ENCODE peak calls at places on chromosomes 6 and 20, in four cellular contexts. One of them, this sample, is unnamed.
A peak's percentile ranks its signal among the peaks of the same experiment; 100 is the strongest.

GRCh38 chr20:14777571-14777970 is 440.2 kb upstream of the FLRT3 start:
- DNase-seq in fibroblast of the aortic adventitia: no peak
- DNase-seq in heart left ventricle: no peak
- DNase-seq in left colon: no peak
- DNase-seq in this sample: no peak

GRCh38 chr6:46097381-46097780 is 32.4 kb upstream of the ENPP4 start:
- DNase-seq in fibroblast of the aortic adventitia: no peak
- DNase-seq in heart left ventricle: no peak
- DNase-seq in left colon: no peak
- DNase-seq in this sample: no peak

GRCh38 chr20:24160563-24161355 is 172.2 kb upstream of the GGTLC1 start:
- DNase-seq in fibroblast of the aortic adventitia: peak; percentile 86
- DNase-seq in heart left ventricle: peak; percentile 14
- DNase-seq in left colon: no peak
- DNase-seq in this sample: no peak

GRCh38 chr6:73064261-73064660 is 161.0 kb downstream of the KHDC1L start:
- DNase-seq in fibroblast of the aortic adventitia: peak; percentile 48
- DNase-seq in heart left ventricle: no peak
- DNase-seq in left colon: no peak
- DNase-seq in this sample: no peak

GRCh38 chr6:116969211-116969863 is 92.3 kb downstream of the RFX6 start:
- DNase-seq in fibroblast of the aortic adventitia: peak; percentile 64
- DNase-seq in heart left ventricle: peak; percentile 15
- DNase-seq in left colon: no peak
- DNase-seq in this sample: peak; percentile 52

GRCh38 chr20:58048096-58048702 is 180.3 kb downstream of the ANKRD60 start:
- DNase-seq in fibroblast of the aortic adventitia: peak; percentile 44
- DNase-seq in heart left ventricle: no peak
- DNase-seq in left colon: no peak
- DNase-seq in this sample: no peak

GRCh38 chr6:1630771-1631217 is 21.1 kb downstream of the FOXC1 start:
- DNase-seq in fibroblast of the aortic adventitia: peak; percentile 73
- DNase-seq in heart left ventricle: no peak
- DNase-seq in left colon: no peak
- DNase-seq in this sample: no peak

GRCh38 chr6:22072939-22073338 is 223.9 kb downstream of the PRL start:
- DNase-seq in fibroblast of the aortic adventitia: peak; percentile 57
- DNase-seq in heart left ventricle: no peak
- DNase-seq in left colon: no peak
- DNase-seq in this sample: no peak

GRCh38 chr6:36209606-36210005 is 13.1 kb downstream of the BRPF3 start:
- DNase-seq in fibroblast of the aortic adventitia: no peak
- DNase-seq in heart left ventricle: no peak
- DNase-seq in left colon: peak; percentile 65
- DNase-seq in this sample: no peak

GRCh38 chr20:1185781-1186334 is 1.1 kb upstream of the TMEM74B start:
- DNase-seq in fibroblast of the aortic adventitia: peak; percentile 11
- DNase-seq in heart left ventricle: peak; percentile 39
- DNase-seq in left colon: peak; percentile 37
- DNase-seq in this sample: no peak

GRCh38 chr20:846894-847278 is 13.4 kb downstream of the FAM110A start:
- DNase-seq in fibroblast of the aortic adventitia: no peak
- DNase-seq in heart left ventricle: no peak
- DNase-seq in left colon: no peak
- DNase-seq in this sample: peak; percentile 75

GRCh38 chr6:41122373-41122772 is 31.8 kb downstream of the TREML1 start:
- DNase-seq in fibroblast of the aortic adventitia: peak; percentile 4
- DNase-seq in heart left ventricle: no peak
- DNase-seq in left colon: no peak
- DNase-seq in this sample: no peak

GRCh38 chr6:134198093-134198492 is 119.8 kb downstream of the SGK1 start:
- DNase-seq in fibroblast of the aortic adventitia: no peak
- DNase-seq in heart left ventricle: no peak
- DNase-seq in left colon: no peak
- DNase-seq in this sample: no peak

GRCh38 chr6:157808405-157808950 is 14.6 kb upstream of the SNX9 start:
- DNase-seq in fibroblast of the aortic adventitia: no peak
- DNase-seq in heart left ventricle: no peak
- DNase-seq in left colon: no peak
- DNase-seq in this sample: no peak

GRCh38 chr6:23349521-23350147 is 776.4 kb upstream of the NRSN1 start:
- DNase-seq in fibroblast of the aortic adventitia: peak; percentile 57
- DNase-seq in heart left ventricle: no peak
- DNase-seq in left colon: no peak
- DNase-seq in this sample: no peak

GRCh38 chr6:73579851-73580246 is 59.0 kb upstream of the EEF1A1 start:
- DNase-seq in fibroblast of the aortic adventitia: peak; percentile 98
- DNase-seq in heart left ventricle: peak; percentile 48
- DNase-seq in left colon: peak; percentile 33
- DNase-seq in this sample: no peak

GRCh38 chr6:1297746-1298145 is 14.2 kb upstream of the FOXQ1 start:
- DNase-seq in fibroblast of the aortic adventitia: peak; percentile 89
- DNase-seq in heart left ventricle: no peak
- DNase-seq in left colon: no peak
- DNase-seq in this sample: no peak

GRCh38 chr20:63775096-63775978 is 35.8 kb downstream of the SLC2A4RG start:
- DNase-seq in fibroblast of the aortic adventitia: peak; percentile 34
- DNase-seq in heart left ventricle: no peak
- DNase-seq in left colon: no peak
- DNase-seq in this sample: no peak

GRCh38 chr6:139764498-139764986 is 390.1 kb upstream of the CITED2 start:
- DNase-seq in fibroblast of the aortic adventitia: peak; percentile 94
- DNase-seq in heart left ventricle: peak; percentile 40
- DNase-seq in left colon: no peak
- DNase-seq in this sample: no peak

GRCh38 chr20:46913329-46914044 is 18.8 kb downstream of the EYA2 start:
- DNase-seq in fibroblast of the aortic adventitia: no peak
- DNase-seq in heart left ventricle: no peak
- DNase-seq in left colon: no peak
- DNase-seq in this sample: no peak

GRCh38 chr20:3924304-3925112 is 35.3 kb downstream of the PANK2 start:
- DNase-seq in fibroblast of the aortic adventitia: no peak
- DNase-seq in heart left ventricle: peak; percentile 45
- DNase-seq in left colon: no peak
- DNase-seq in this sample: no peak

GRCh38 chr6:4460595-4461475 is 315.4 kb upstream of the CDYL start:
- DNase-seq in fibroblast of the aortic adventitia: peak; percentile 84
- DNase-seq in heart left ventricle: peak; percentile 48
- DNase-seq in left colon: peak; percentile 52
- DNase-seq in this sample: peak; percentile 59

GRCh38 chr6:71537717-71538116 is 249.1 kb downstream of the OGFRL1 start:
- DNase-seq in fibroblast of the aortic adventitia: peak; percentile 71
- DNase-seq in heart left ventricle: no peak
- DNase-seq in left colon: no peak
- DNase-seq in this sample: no peak

GRCh38 chr20:33672426-33673114 is 1.7 kb downstream of the NECAB3 start:
- DNase-seq in fibroblast of the aortic adventitia: no peak
- DNase-seq in heart left ventricle: no peak
- DNase-seq in left colon: no peak
- DNase-seq in this sample: no peak

GRCh38 chr6:170006524-170007467 is 255.4 kb downstream of the ERMARD start:
- DNase-seq in fibroblast of the aortic adventitia: no peak
- DNase-seq in heart left ventricle: peak; percentile 4
- DNase-seq in left colon: no peak
- DNase-seq in this sample: no peak

GRCh38 chr20:50284811-50285375 is 94.3 kb downstream of the CEBPB start:
- DNase-seq in fibroblast of the aortic adventitia: no peak
- DNase-seq in heart left ventricle: peak; percentile 51
- DNase-seq in left colon: no peak
- DNase-seq in this sample: no peak

GRCh38 chr6:41732601-41733348 is 2.6 kb downstream of the TFEB start:
- DNase-seq in fibroblast of the aortic adventitia: no peak
- DNase-seq in heart left ventricle: no peak
- DNase-seq in left colon: peak; percentile 56
- DNase-seq in this sample: peak; percentile 79

GRCh38 chr6:52560462-52560861 is 16.4 kb downstream of the TRAM2 start:
- DNase-seq in fibroblast of the aortic adventitia: no peak
- DNase-seq in heart left ventricle: no peak
- DNase-seq in left colon: no peak
- DNase-seq in this sample: no peak

GRCh38 chr6:144158133-144158532 is 7.8 kb downstream of the STX11 start:
- DNase-seq in fibroblast of the aortic adventitia: peak; percentile 98
- DNase-seq in heart left ventricle: peak; percentile 68
- DNase-seq in left colon: no peak
- DNase-seq in this sample: no peak

GRCh38 chr20:59242714-59243626 is 57.4 kb upstream of the EDN3 start:
- DNase-seq in fibroblast of the aortic adventitia: no peak
- DNase-seq in heart left ventricle: no peak
- DNase-seq in left colon: no peak
- DNase-seq in this sample: no peak

GRCh38 chr6:15066433-15067337 is 179.2 kb upstream of the JARID2 start:
- DNase-seq in fibroblast of the aortic adventitia: peak; percentile 45
- DNase-seq in heart left ventricle: peak; percentile 48
- DNase-seq in left colon: peak; percentile 38
- DNase-seq in this sample: no peak

This sample was measured in Peyer's patch.